ENCODE peak calls at places on chromosomes 6 and 20, in six cellular contexts. K is K562, A is HepG2, L is GM12878, G is GM12891, H is H1. M is an unnamed sample.

GRCh38 chr20:52081066-52081465 is 110.5 kb downstream of the ZFP64 start:
- DNase-seq in G (no peak), K (no peak), A (no peak), L (no peak), H (no peak), M (no peak)

GRCh38 chr6:30344868-30345671 is at the start of gene RPP21:
- DNase-seq in A (peak), H (no peak), G (peak), L (no peak), K (peak), M (peak)

GRCh38 chr6:41984623-41985022 is 43.0 kb upstream of the CCND3 start:
- DNase-seq in G (no peak), H (no peak), L (no peak), A (no peak), K (no peak), M (no peak)

GRCh38 chr6:168711049-168711640 is 270.2 kb downstream of the SMOC2 start:
- DNase-seq in L (no peak), A (no peak), G (no peak), K (peak), H (no peak), M (no peak)

GRCh38 chr20:39880890-39881289 is 808.1 kb downstream of the MAFB start:
- DNase-seq in A (no peak), L (no peak), K (no peak), G (no peak), H (peak), M (no peak)

GRCh38 chr6:4032475-4032874 is 46.5 kb downstream of the FAM217A start:
- DNase-seq in L (no peak), H (no peak), G (no peak), K (no peak), A (no peak), M (no peak)

GRCh38 chr6:145546265-145546664 is 189.1 kb downstream of the EPM2A start:
- DNase-seq in H (no peak), G (no peak), K (no peak), A (no peak), L (no peak), M (no peak)

GRCh38 chr20:13220194-13220856 is 749 bp upstream of the ISM1 start:
- DNase-seq in A (no peak), K (no peak), H (peak), L (no peak), G (peak), M (peak)

GRCh38 chr6:139014945-139015344 is 13.6 kb upstream of the ABRACL start:
- DNase-seq in H (no peak), L (no peak), G (no peak), A (no peak), K (no peak), M (no peak)

GRCh38 chr20:38133680-38134426 is 31.2 kb downstream of the TGM2 start:
- DNase-seq in A (no peak), G (no peak), H (no peak), L (no peak), K (no peak), M (no peak)
- TF ChIP-seq POLR2A in A (no peak), G (no peak), H (no peak), L (no peak), K (no peak), M (no peak)

GRCh38 chr6:38656896-38657295 is 17.2 kb upstream of the BTBD9 start:
- DNase-seq in L (no peak), H (no peak), G (no peak), K (no peak), A (no peak), M (no peak)
- TF ChIP-seq POLR2AphosphoS5 in L (no peak), H (no peak), G (no peak), K (no peak), A (no peak), M (no peak)

GRCh38 chr6:142644866-142645265 is 300.1 kb downstream of the HIVEP2 start:
- DNase-seq in K (no peak), L (no peak), H (no peak), G (no peak), A (no peak), M (no peak)

GRCh38 chr6:142647436-142648389 is 297.3 kb downstream of the HIVEP2 start:
- DNase-seq in K (no peak), L (no peak), H (no peak), G (no peak), A (peak), M (no peak)

GRCh38 chr6:142648526-142648925 is 296.4 kb downstream of the HIVEP2 start:
- DNase-seq in G (no peak), A (no peak), L (no peak), H (no peak), K (no peak), M (no peak)

GRCh38 chr6:142642651-142643050 is 302.3 kb downstream of the HIVEP2 start:
- DNase-seq in G (no peak), H (no peak), L (no peak), K (no peak), A (no peak), M (no peak)

DNA sequence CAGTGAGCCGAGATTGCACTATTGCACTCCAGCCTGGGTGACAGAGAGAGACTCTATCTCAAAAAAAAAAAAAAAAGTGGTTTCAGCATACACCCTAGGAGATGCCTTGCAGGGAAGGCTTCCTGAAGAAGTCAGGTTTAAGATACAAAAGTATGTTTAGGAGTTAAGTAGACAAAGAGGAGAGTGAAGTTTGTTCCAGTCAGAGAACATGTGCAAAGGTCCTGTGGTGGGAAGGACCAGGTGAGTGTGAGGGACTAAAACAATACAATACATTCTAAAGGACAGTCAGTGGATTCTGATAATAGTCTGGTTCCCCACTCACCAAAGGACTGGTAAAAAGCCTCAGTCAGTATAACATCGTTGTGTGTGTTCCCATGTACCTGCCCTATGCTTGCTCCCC is 299.3 kb downstream of the HIVEP2 start:
- DNase-seq in G (no peak), A (no peak), K (no peak), L (no peak), H (no peak), M (no peak)
- TF ChIP-seq TAF1 in G (no peak), A (no peak), K (no peak), L (no peak), H (no peak), M (no peak)

GRCh38 chr6:107822154-107823046 is 1.7 kb downstream of the SCML4 start:
- DNase-seq in L (peak), K (no peak), H (no peak), A (no peak), G (peak), M (peak)

GRCh38 chr6:107819976-107820551 is 4.0 kb downstream of the SCML4 start:
- DNase-seq in K (no peak), L (no peak), G (no peak), H (no peak), A (no peak), M (no peak)

GRCh38 chr6:107821591-107821990 is 2.5 kb downstream of the SCML4 start:
- DNase-seq in A (no peak), G (no peak), K (no peak), H (no peak), L (no peak), M (no peak)

GRCh38 chr6:107820571-107821261 is 3.4 kb downstream of the SCML4 start:
- DNase-seq in A (no peak), L (no peak), H (no peak), G (no peak), K (no peak), M (no peak)

GRCh38 chr6:107823047-107823557 is 1.0 kb downstream of the SCML4 start:
- DNase-seq in L (no peak), K (no peak), G (no peak), A (no peak), H (no peak), M (no peak)
- TF ChIP-seq POLR2A in L (no peak), K (no peak), G (no peak), A (no peak), H (no peak), M (no peak)

DNA sequence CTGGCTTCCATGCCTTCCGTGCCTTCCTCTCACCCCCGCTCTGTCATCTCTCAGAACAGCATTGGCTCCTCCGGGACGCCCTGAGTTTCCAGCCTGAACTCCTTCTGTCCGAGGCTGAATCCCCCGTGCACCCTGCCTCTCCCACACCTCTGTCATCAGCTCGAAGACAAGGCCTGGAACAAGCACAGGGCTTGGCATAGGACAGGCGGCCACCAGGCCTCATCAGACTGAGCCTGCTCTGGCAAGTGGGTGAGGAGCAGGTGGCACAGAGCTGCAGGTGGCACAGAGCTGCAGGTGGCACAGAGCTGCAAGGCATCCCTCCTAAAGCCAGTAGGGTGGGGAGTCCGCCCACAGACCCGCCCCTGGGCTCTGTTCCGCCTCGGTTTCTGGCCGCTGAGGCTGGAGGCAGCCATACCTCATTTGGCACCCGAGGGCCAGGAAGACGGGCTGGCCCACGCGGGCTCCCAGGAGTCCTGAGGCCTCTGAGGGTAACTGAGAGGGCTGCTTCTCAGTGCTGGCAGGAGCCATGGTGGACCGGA is 60.2 kb downstream of the EZR start:
- DNase-seq in H (no peak), L (no peak), G (no peak), K (no peak), A (no peak), M (no peak)
- TF ChIP-seq POLR2AphosphoS5 in H (no peak), L (no peak), G (no peak), K (no peak), A (no peak), M (no peak)

GRCh38 chr6:5809471-5809870 is 197.3 kb downstream of the NRN1 start:
- DNase-seq in K (no peak), A (no peak), L (no peak), H (no peak), G (no peak), M (no peak)
- TF ChIP-seq TAF1 in K (no peak), A (no peak), L (no peak), H (no peak), G (no peak), M (no peak)